ENCODE peak calls at places on chromosome 13, in five cellular contexts. T, P, U, Q and N are unnamed samples.

GRCh38 chr13:92804926-92805325 is 421.7 kb upstream of the GPC6 start:
- DNase-seq in T (no peak), P (no peak), U (no peak), Q (no peak), N (no peak)

GRCh38 chr13:73365240-73365639 is 306.4 kb downstream of the KLF5 start:
- DNase-seq in T (no peak), P (no peak), U (no peak), Q (no peak), N (no peak)

GRCh38 chr13:114311908-114312307 is 2.4 kb upstream of the CHAMP1 start:
- DNase-seq in T (peak; percentile 34), P (no peak), U (no peak), Q (no peak), N (no peak)

GRCh38 chr13:77829963-77830362 is 88.7 kb downstream of the EDNRB start:
- DNase-seq in T (no peak), P (no peak), U (no peak), Q (no peak), N (no peak)

GRCh38 chr13:21142766-21143165 is 33.6 kb downstream of the SKA3 start:
- DNase-seq in T (no peak), P (no peak), U (no peak), Q (no peak), N (no peak)

GRCh38 chr13:30805603-30806011 is 70.3 kb downstream of the ALOX5AP start:
- DNase-seq in T (no peak), P (no peak), U (peak; percentile 20), Q (no peak), N (no peak)

GRCh38 chr13:104962411-104962810 is 1573.1 kb downstream of the EFNB2 start:
- DNase-seq in T (no peak), P (no peak), U (no peak), Q (no peak), N (no peak)

GRCh38 chr13:102183509-102184182 is 218.2 kb downstream of the FGF14 start:
- DNase-seq in T (no peak), P (no peak), U (no peak), Q (no peak), N (no peak)

GRCh38 chr13:109481046-109481445 is 305.3 kb downstream of the IRS2 start:
- DNase-seq in T (no peak), P (no peak), U (no peak), Q (no peak), N (no peak)

GRCh38 chr13:59770451-59770850 is 393.3 kb downstream of the DIAPH3 start:
- DNase-seq in T (no peak), P (no peak), U (no peak), Q (no peak), N (no peak)

GRCh38 chr13:73060251-73061160 is 1.7 kb downstream of the KLF5 start:
- DNase-seq in T (no peak), P (no peak), U (peak; percentile 14), Q (no peak), N (peak; percentile 6)

GRCh38 chr13:24150613-24151012 is 9.9 kb upstream of the SPATA13 start:
- DNase-seq in T (no peak), P (no peak), U (no peak), Q (no peak), N (no peak)

GRCh38 chr13:74773263-74773662 is 639.1 kb upstream of the KLF12 start:
- DNase-seq in T (no peak), P (no peak), U (no peak), Q (no peak), N (no peak)

GRCh38 chr13:51684076-51684475 is 99.8 kb downstream of the WDFY2 start:
- DNase-seq in T (no peak), P (no peak), U (no peak), Q (no peak), N (no peak)

GRCh38 chr13:49569993-49570689 is 15.2 kb downstream of the RCBTB1 start:
- DNase-seq in T (no peak), P (no peak), U (no peak), Q (no peak), N (peak; percentile 43)
- TF ChIP-seq CTCF in T (no peak), P (no peak), U (no peak), Q (no peak), N (no peak)

GRCh38 chr13:94710881-94711560 is 1.3 kb downstream of the SOX21 start:
- DNase-seq in T (no peak), P (peak; percentile 36), U (no peak), Q (no peak), N (peak; percentile 21)
- TF ChIP-seq CTCF in T (no peak), P (peak; percentile 53), U (no peak), Q (no peak), N (peak; percentile 15)

GRCh38 chr13:36207672-36208071 is 6.7 kb downstream of the SOHLH2 start:
- DNase-seq in T (no peak), P (no peak), U (no peak), Q (no peak), N (no peak)
- TF ChIP-seq CTCF in T (peak; percentile 34), P (no peak), U (no peak), Q (no peak), N (no peak)

DNA sequence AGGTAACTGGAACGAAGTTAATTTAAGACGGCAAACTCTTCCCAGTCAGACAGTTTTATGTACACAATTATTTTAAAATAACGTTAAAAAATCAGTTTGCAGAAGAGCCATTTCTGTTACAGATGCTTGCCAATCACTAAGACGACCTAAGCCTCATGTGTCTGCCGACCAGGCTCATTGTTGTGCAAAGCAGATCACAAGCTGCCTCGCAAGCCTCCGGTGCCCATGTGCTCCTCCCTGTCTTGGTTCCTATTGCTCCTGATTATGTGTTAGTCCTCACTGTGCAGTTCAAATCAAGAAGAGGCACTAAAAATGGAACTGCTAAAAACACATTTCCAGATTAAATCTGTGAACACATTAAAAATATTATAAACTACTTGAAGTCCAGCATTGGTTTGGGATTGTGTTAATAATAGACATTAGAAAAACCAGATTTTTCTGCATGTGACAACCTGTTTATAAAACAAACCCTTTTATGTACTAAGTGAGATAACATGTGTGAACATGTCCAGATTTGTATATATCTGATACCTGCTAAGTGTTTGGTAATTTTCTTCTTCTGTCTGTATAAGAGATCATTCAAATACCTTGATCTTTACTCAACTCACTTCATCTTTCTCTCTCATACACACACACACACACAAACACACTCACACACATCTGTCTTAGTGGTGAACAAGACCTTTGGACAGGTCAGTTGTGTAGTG is 81.9 kb upstream of the SLC15A1 start:
- DNase-seq in T (no peak), P (no peak), U (no peak), Q (no peak), N (no peak)
- TF ChIP-seq CTCF in T (no peak), P (no peak), U (no peak), Q (no peak), N (no peak)

GRCh38 chr13:49649244-49649962 is 21.1 kb downstream of the ARL11 start:
- DNase-seq in T (no peak), P (no peak), U (no peak), Q (no peak), N (no peak)
- TF ChIP-seq CTCF in T (no peak), P (peak; percentile 31), U (peak; percentile 41), Q (no peak), N (no peak)

GRCh38 chr13:40993987-40994386 is 25.1 kb downstream of the ELF1 start:
- DNase-seq in T (no peak), P (no peak), U (no peak), Q (no peak), N (no peak)
- TF ChIP-seq CTCF in T (peak; percentile 8), P (peak; percentile 43), U (no peak), Q (no peak), N (no peak)

GRCh38 chr13:112720814-112721197 is 31.0 kb downstream of the ATP11A start:
- DNase-seq in T (no peak), P (no peak), U (no peak), Q (no peak), N (no peak)

GRCh38 chr13:112718318-112718717 is 28.5 kb downstream of the ATP11A start:
- DNase-seq in T (no peak), P (no peak), U (no peak), Q (no peak), N (no peak)

GRCh38 chr13:112719016-112719415 is 29.2 kb downstream of the ATP11A start:
- DNase-seq in T (no peak), P (no peak), U (no peak), Q (no peak), N (no peak)

GRCh38 chr13:112720251-112720650 is 30.4 kb downstream of the ATP11A start:
- DNase-seq in T (no peak), P (no peak), U (no peak), Q (no peak), N (no peak)

GRCh38 chr13:112719556-112719955 is 29.7 kb downstream of the ATP11A start:
- DNase-seq in T (no peak), P (no peak), U (no peak), Q (no peak), N (no peak)
- TF ChIP-seq CTCF in T (no peak), P (no peak), U (no peak), Q (no peak), N (no peak)